ENCODE peak calls at places on chromosomes 2 and 18, in five cellular contexts. D, R, E, U and H are unnamed samples. For H3K4me1, H3K36me3 and H3K9me3, the result is how much of the 10 kb centered on the place peaks cover.

GRCh38 chr2:54457326-54458023 is 1.3 kb downstream of the SPTBN1 start:
- DNase-seq in R (no peak), E (peak), U (no peak), D (peak), H (peak)

GRCh38 chr2:107064750-107065149 is 178.8 kb upstream of the ST6GAL2 start:
- DNase-seq in U (no peak), R (no peak), D (no peak), E (no peak), H (no peak)

GRCh38 chr2:37869756-37870155 is 55.3 kb upstream of the RMDN2 start:
- DNase-seq in U (no peak), R (no peak), D (peak), E (no peak), H (no peak)

GRCh38 chr2:96527990-96528679 is 8.4 kb upstream of the ARID5A start:
- DNase-seq in D (no peak), E (peak), U (peak), R (peak), H (no peak)

GRCh38 chr18:55833543-55833942 is 245.6 kb upstream of the TCF4 start:
- DNase-seq in R (no peak), D (peak), U (no peak), E (no peak), H (no peak)

GRCh38 chr2:71067567-71068217 is 756 bp upstream of the NAGK start:
- DNase-seq in E (no peak), U (no peak), D (no peak), R (no peak), H (no peak)

GRCh38 chr2:31187166-31187565 is 30.1 kb downstream of the CAPN14 start:
- DNase-seq in R (no peak), D (no peak), U (no peak), E (no peak), H (no peak)

GRCh38 chr2:140506606-140507005 is 1624.2 kb downstream of the LRP1B start:
- DNase-seq in D (peak), U (no peak), E (no peak), R (no peak), H (no peak)

GRCh38 chr2:233414273-233414654 is 60.0 kb downstream of the DGKD start:
- DNase-seq in E (no peak), R (no peak), U (no peak), D (peak), H (no peak)

GRCh38 chr2:169977510-169977909 is 150.3 kb downstream of the UBR3 start:
- DNase-seq in R (no peak), U (no peak), D (no peak), E (no peak), H (no peak)

GRCh38 chr2:129248183-129248582 is 731.3 kb upstream of the RAB6C start:
- DNase-seq in D (no peak), E (no peak), U (no peak), R (no peak), H (no peak)

GRCh38 chr18:8711736-8712135 is 6.4 kb downstream of the MTCL1 start:
- DNase-seq in R (no peak), D (no peak), E (no peak), U (no peak), H (no peak)

GRCh38 chr2:1791670-1792069 is 47.4 kb upstream of the PXDN start:
- DNase-seq in D (no peak), U (no peak), R (no peak), E (no peak), H (no peak)

GRCh38 chr18:36589857-36590543 is 238.8 kb downstream of the TPGS2 start:
- DNase-seq in R (no peak), E (no peak), U (no peak), D (no peak), H (no peak)

GRCh38 chr2:151947524-151948165 is 119.4 kb upstream of the ARL5A start:
- DNase-seq in E (no peak), U (no peak), D (peak), R (peak), H (peak)

GRCh38 chr2:161947394-161947793 is 126.6 kb downstream of the DPP4 start:
- DNase-seq in U (no peak), E (no peak), R (no peak), D (no peak), H (no peak)

GRCh38 chr2:30351087-30351486 is 96.0 kb upstream of the LCLAT1 start:
- DNase-seq in R (no peak), E (peak), D (no peak), U (no peak), H (no peak)

GRCh38 chr2:10282621-10283105 is 20.0 kb upstream of the HPCAL1 start:
- DNase-seq in D (peak), E (no peak), U (no peak), R (peak), H (no peak)
- H3K4me1 ChIP-seq in D (half or more), E (under half), U (under half), R (under half), H (under half)

GRCh38 chr2:36539631-36540030 is 58.3 kb downstream of the FEZ2 start:
- DNase-seq in R (no peak), D (peak), E (no peak), U (no peak), H (no peak)

GRCh38 chr2:36534275-36534799 is 63.6 kb downstream of the FEZ2 start:
- DNase-seq in D (no peak), U (no peak), R (no peak), E (no peak), H (no peak)

GRCh38 chr2:36538345-36538744 is 59.6 kb downstream of the FEZ2 start:
- DNase-seq in E (no peak), R (no peak), U (no peak), D (no peak), H (peak)

GRCh38 chr2:36535099-36535498 is 62.9 kb downstream of the FEZ2 start:
- DNase-seq in R (no peak), E (no peak), D (no peak), U (no peak), H (no peak)

DNA sequence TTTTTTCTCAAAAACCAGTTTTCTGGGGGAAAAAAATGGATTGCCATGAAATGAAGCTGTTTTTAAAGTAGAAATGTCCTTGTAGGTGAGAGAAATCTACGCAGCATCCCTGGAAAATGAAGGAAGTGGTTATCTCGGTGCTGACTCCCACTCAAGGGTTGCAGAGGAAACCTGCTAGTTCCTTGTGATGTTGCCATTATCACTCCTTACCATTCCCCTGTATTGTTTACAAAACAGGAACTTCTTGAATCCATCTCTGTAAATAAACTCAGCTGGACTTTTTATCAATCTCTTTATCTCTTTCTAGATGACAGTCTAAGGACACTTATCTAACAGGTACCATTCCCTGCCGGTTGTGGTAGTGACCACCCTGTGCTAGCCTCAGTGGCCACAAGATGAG is 61.2 kb downstream of the FEZ2 start:
- DNase-seq in R (no peak), D (no peak), E (no peak), U (no peak), H (no peak)
- H3K36me3 ChIP-seq in R (under half), D (under half), E (under half), U (under half), H (under half)

GRCh38 chr2:3904061-3904460 is 200.7 kb downstream of the DCDC2C start:
- DNase-seq in U (no peak), R (no peak), D (no peak), E (no peak), H (no peak)

GRCh38 chr2:3902131-3902530 is 198.8 kb downstream of the DCDC2C start:
- DNase-seq in D (no peak), E (no peak), R (no peak), U (no peak), H (no peak)
- H3K9me3 ChIP-seq in D (under half), E (under half), R (under half), U (under half), H (under half)

GRCh38 chr2:148501545-148501944 is 143.0 kb upstream of the EPC2 start:
- DNase-seq in E (no peak), D (peak), U (no peak), R (no peak), H (no peak)

GRCh38 chr2:148508878-148509702 is 135.5 kb upstream of the EPC2 start:
- DNase-seq in U (peak), E (peak), R (peak), D (peak), H (peak)

GRCh38 chr2:148507970-148508369 is 136.6 kb upstream of the EPC2 start:
- DNase-seq in U (no peak), D (no peak), E (no peak), R (no peak), H (no peak)

DNA sequence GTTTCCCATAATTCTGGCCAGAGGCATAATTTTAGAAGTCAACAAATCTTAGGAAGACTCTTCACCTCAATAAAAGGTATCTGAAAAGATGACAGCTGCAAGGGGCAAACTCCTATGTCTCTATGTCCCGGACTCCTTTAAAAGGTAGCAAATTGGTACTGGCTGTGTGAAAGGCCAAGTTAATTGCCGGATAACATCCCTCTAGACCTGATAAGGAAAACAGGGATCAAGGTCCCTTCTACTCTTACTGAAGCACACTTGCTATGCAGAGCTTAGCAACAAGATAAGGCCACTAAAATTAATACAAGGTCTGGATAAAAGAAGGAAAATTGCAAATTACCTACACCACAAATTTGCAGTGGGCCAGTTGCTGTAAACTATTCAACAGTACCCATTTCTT is 141.0 kb upstream of the EPC2 start:
- DNase-seq in E (no peak), D (no peak), U (no peak), R (no peak), H (no peak)
- H3K4me1 ChIP-seq in E (under half), D (under half), U (under half), R (under half), H (under half)

GRCh38 chr2:216426166-216426777 is 14.0 kb downstream of the SMARCAL1 start:
- DNase-seq in E (no peak), R (no peak), U (no peak), D (no peak), H (no peak)
- H3K36me3 ChIP-seq in E (half or more), R (under half), U (half or more), D (under half), H (under half)